ENCODE peak calls at places on chromosomes 4 and X, in eight cellular contexts. J, D, C, A, X, R, E and K are unnamed samples.
A peak's percentile ranks its signal among the peaks of the same experiment; 100 is the strongest.

GRCh38 chr4:148054275-148054674 is 322.4 kb downstream of the ARHGAP10 start:
- DNase-seq in C (no peak), D (no peak), X (peak; percentile 67), J (peak; percentile 51), R (no peak), A (no peak), E (no peak), K (no peak)

GRCh38 chr4:34182346-34182745 is 2062.0 kb downstream of the ARAP2 start:
- DNase-seq in C (no peak), D (no peak), A (no peak), X (no peak), R (no peak), E (no peak), J (peak; percentile 90), K (no peak)

GRCh38 chr4:7336067-7336569 is 98.6 kb downstream of the PSAPL1 start:
- DNase-seq in C (no peak), R (no peak), J (no peak), E (no peak), X (no peak), A (no peak), D (no peak), K (no peak)

GRCh38 chr4:129164243-129164642 is 68.3 kb downstream of the C4orf33 start:
- DNase-seq in R (no peak), J (no peak), C (no peak), D (no peak), X (no peak), E (no peak), A (no peak), K (no peak)

GRCh38 chr4:121182296-121182695 is 18.2 kb upstream of the TNIP3 start:
- DNase-seq in X (no peak), D (no peak), A (no peak), C (no peak), E (no peak), R (no peak), J (peak; percentile 37), K (no peak)

GRCh38 chr4:56737666-56738065 is 56.6 kb upstream of the HOPX start:
- DNase-seq in J (no peak), E (no peak), X (no peak), D (no peak), R (no peak), A (no peak), C (no peak), K (no peak)

GRCh38 chr4:118898221-118898620 is 9.6 kb downstream of the SYNPO2 start:
- DNase-seq in R (no peak), J (no peak), X (no peak), A (no peak), E (no peak), C (no peak), D (no peak), K (no peak)

GRCh38 chr4:149176019-149176418 is 639.6 kb downstream of the IQCM start:
- DNase-seq in A (no peak), C (no peak), D (no peak), E (no peak), R (no peak), X (no peak), J (no peak), K (peak; percentile 25)

GRCh38 chr4:146275370-146275769 is 61.0 kb downstream of the REELD1 start:
- DNase-seq in A (no peak), J (peak; percentile 17), E (no peak), X (no peak), C (no peak), R (no peak), D (no peak), K (no peak)

GRCh38 chrX:80876877-80877276 is 67.2 kb upstream of the BRWD3 start:
- DNase-seq in A (no peak), R (peak; percentile 16), E (peak; percentile 3), X (peak; percentile 0), C (no peak), J (peak; percentile 41), D (no peak), K (no peak)

GRCh38 chr4:108172231-108172779 is 3.6 kb upstream of the LEF1 start:
- DNase-seq in X (no peak), E (peak; percentile 2), J (no peak), C (no peak), A (no peak), R (peak; percentile 81), D (no peak), K (peak; percentile 31)

GRCh38 chrX:24506082-24506481 is 41.0 kb downstream of the PDK3 start:
- DNase-seq in X (no peak), R (no peak), C (no peak), A (no peak), D (no peak), J (peak; percentile 13), E (no peak), K (no peak)

GRCh38 chr4:66539745-66540144 is 869.5 kb upstream of the EPHA5 start:
- DNase-seq in C (no peak), D (no peak), X (no peak), A (no peak), R (no peak), J (no peak), E (no peak), K (no peak)

GRCh38 chr4:2359591-2360390 is 58.7 kb downstream of the ZFYVE28 start:
- DNase-seq in E (no peak), C (no peak), A (no peak), D (no peak), X (no peak), J (no peak), R (no peak), K (no peak)

GRCh38 chr4:86965019-86965976 is 30.5 kb downstream of the AFF1 start:
- DNase-seq in D (no peak), X (no peak), C (no peak), A (no peak), J (no peak), R (peak; percentile 46), E (peak; percentile 53), K (no peak)

GRCh38 chr4:181350578-181351420 is 892.4 kb upstream of the TENM3 start:
- DNase-seq in R (peak; percentile 19), C (no peak), A (no peak), J (no peak), D (no peak), X (no peak), E (no peak), K (peak; percentile 16)

GRCh38 chr4:168654206-168655174 is 157.6 kb downstream of the PALLD start:
- DNase-seq in C (no peak), R (no peak), X (peak; percentile 25), J (no peak), D (no peak), E (no peak), A (peak; percentile 25), K (peak; percentile 22)

GRCh38 chr4:7941111-7942018 is 1.7 kb upstream of the AFAP1 start:
- DNase-seq in A (no peak), C (no peak), J (no peak), E (no peak), D (no peak), X (no peak), R (no peak), K (no peak)

GRCh38 chr4:4849106-4849505 is 10.4 kb upstream of the MSX1 start:
- DNase-seq in A (no peak), E (no peak), R (no peak), J (no peak), C (no peak), X (no peak), D (no peak), K (no peak)

GRCh38 chr4:160811956-160812355 is 1351.8 kb downstream of the FSTL5 start:
- DNase-seq in D (no peak), C (no peak), J (no peak), X (no peak), E (no peak), R (no peak), A (no peak), K (no peak)

GRCh38 chr4:143599827-143600226 is 86.3 kb downstream of the SMARCA5 start:
- DNase-seq in A (no peak), D (no peak), R (no peak), E (no peak), X (no peak), C (no peak), J (no peak), K (no peak)

GRCh38 chrX:155612312-155613224 is at the start of gene TMLHE:
- DNase-seq in J (peak; percentile 55), E (peak; percentile 54), A (peak; percentile 84), D (no peak), C (peak; percentile 79), X (peak; percentile 51), R (peak; percentile 66), K (peak; percentile 45)

GRCh38 chr4:94849901-94850300 is 92.1 kb downstream of the BMPR1B start:
- DNase-seq in R (no peak), X (no peak), D (no peak), A (no peak), J (no peak), E (no peak), C (no peak), K (no peak)

GRCh38 chr4:151356510-151356909 is 31.1 kb upstream of the SH3D19 start:
- DNase-seq in E (no peak), R (no peak), C (no peak), J (no peak), D (no peak), A (no peak), X (no peak), K (no peak)

GRCh38 chr4:121256346-121256745 is 92.2 kb upstream of the TNIP3 start:
- DNase-seq in J (peak; percentile 86), C (no peak), E (no peak), R (no peak), D (peak; percentile 61), A (no peak), X (no peak), K (no peak)

GRCh38 chr4:16294455-16294854 is 68.2 kb upstream of the TAPT1 start:
- DNase-seq in R (no peak), E (no peak), D (no peak), C (no peak), X (no peak), J (peak; percentile 14), A (no peak), K (no peak)

GRCh38 chr4:184477201-184477999 is 3.0 kb upstream of the IRF2 start:
- DNase-seq in R (no peak), D (no peak), E (no peak), C (no peak), A (no peak), X (no peak), J (no peak), K (no peak)

GRCh38 chrX:30615229-30615628 is 37.7 kb upstream of the TASL start:
- DNase-seq in X (no peak), C (no peak), D (no peak), A (no peak), J (no peak), R (no peak), E (no peak), K (no peak)

GRCh38 chr4:96969456-96969855 is 1129.6 kb downstream of the PDHA2 start:
- DNase-seq in D (no peak), X (no peak), A (no peak), J (no peak), E (no peak), R (no peak), C (no peak), K (no peak)

GRCh38 chr4:76654796-76655195 is 219.8 kb downstream of the SHROOM3 start:
- DNase-seq in E (no peak), A (no peak), D (no peak), C (no peak), X (no peak), R (no peak), J (no peak), K (no peak)

GRCh38 chr4:60657041-60657440 is 543.1 kb upstream of the ADGRL3 start:
- DNase-seq in J (no peak), C (no peak), X (no peak), R (no peak), E (no peak), A (no peak), D (no peak), K (no peak)

GRCh38 chrX:151359931-151360871 is 36.8 kb upstream of the VMA21 start:
- DNase-seq in J (peak; percentile 3), C (no peak), E (no peak), A (peak; percentile 38), X (no peak), R (peak; percentile 41), D (no peak), K (peak; percentile 68)

GRCh38 chrX:72060196-72060974 is 71.3 kb downstream of the RTL5 start:
- DNase-seq in D (no peak), J (no peak), C (no peak), A (peak; percentile 22), E (no peak), R (peak; percentile 56), X (no peak), K (peak; percentile 50)

GRCh38 chr4:30294295-30294694 is 425.9 kb upstream of the PCDH7 start:
- DNase-seq in E (no peak), D (no peak), R (no peak), C (no peak), J (no peak), X (no peak), A (no peak), K (no peak)